ENCODE peak calls at places on chromosomes 2 and 18, in five cellular contexts. R is GM23248, P is HCT116, L is adrenal gland, H is IMR-90. W is an unnamed sample. For H3K4me1, the result is how much of the 10 kb centered on the place peaks cover.

GRCh38 chr2:70123051-70123828 is 36.0 kb downstream of the PCBP1 start:
- DNase-seq in L (no peak), R (peak), P (no peak), H (peak), W (peak)

GRCh38 chr2:128282976-128283810 is 35.5 kb downstream of the HS6ST1 start:
- DNase-seq in H (no peak), P (no peak), R (no peak), L (no peak), W (no peak)

GRCh38 chr18:46148810-46149209 is 44.6 kb downstream of the HAUS1 start:
- DNase-seq in R (peak), P (no peak), H (peak), L (peak), W (peak)

GRCh38 chr2:72919414-72920316 is 2.3 kb downstream of the EMX1 start:
- DNase-seq in R (peak), H (no peak), L (no peak), P (no peak), W (no peak)

GRCh38 chr2:138602166-138602460 is 100.5 kb downstream of the SPOPL start:
- DNase-seq in P (no peak), L (no peak), H (no peak), R (no peak), W (no peak)

GRCh38 chr2:239268082-239268481 is 132.7 kb downstream of the HDAC4 start:
- DNase-seq in L (peak), H (no peak), R (peak), P (no peak), W (no peak)

GRCh38 chr2:191666241-191666640 is 11.7 kb upstream of the NABP1 start:
- DNase-seq in P (no peak), R (no peak), H (no peak), L (no peak), W (no peak)

GRCh38 chr2:70901235-70902066 is 34.2 kb upstream of the ATP6V1B1 start:
- DNase-seq in H (peak), L (no peak), P (no peak), R (peak), W (peak)

GRCh38 chr2:47403829-47404228 is 873 bp downstream of the MSH2 start:
- DNase-seq in L (no peak), H (peak), P (no peak), R (no peak), W (peak)

GRCh38 chr2:84899181-84899580 is 6.3 kb upstream of the TMSB10 start:
- DNase-seq in R (no peak), H (no peak), L (no peak), P (no peak), W (no peak)

GRCh38 chr2:25297738-25298137 is 44.0 kb downstream of the DNMT3A start:
- DNase-seq in P (no peak), H (no peak), L (no peak), R (no peak), W (no peak)

GRCh38 chr2:49108851-49109250 is 45.5 kb downstream of the FSHR start:
- DNase-seq in P (no peak), H (no peak), L (no peak), R (no peak), W (no peak)

GRCh38 chr2:150522269-150522668 is 34.8 kb upstream of the RND3 start:
- DNase-seq in L (no peak), R (no peak), P (no peak), H (no peak), W (no peak)

GRCh38 chr2:116810071-116810470 is 1004.4 kb upstream of the DDX18 start:
- DNase-seq in H (no peak), P (no peak), L (no peak), R (no peak), W (no peak)

GRCh38 chr2:27191107-27191829 is 20.6 kb upstream of the ATRAID start:
- DNase-seq in P (peak), R (peak), L (peak), H (peak), W (peak)

GRCh38 chr2:109614715-109615636 is 812 bp downstream of the SOWAHC start:
- DNase-seq in R (peak), L (peak), H (no peak), P (no peak), W (peak)

GRCh38 chr2:224190871-224191270 is 151.8 kb upstream of the SERPINE2 start:
- DNase-seq in H (peak), L (no peak), P (no peak), R (peak), W (no peak)

GRCh38 chr18:12460874-12461273 is 53.1 kb downstream of the PRELID3A start:
- DNase-seq in R (no peak), H (peak), L (peak), P (no peak), W (peak)

DNA sequence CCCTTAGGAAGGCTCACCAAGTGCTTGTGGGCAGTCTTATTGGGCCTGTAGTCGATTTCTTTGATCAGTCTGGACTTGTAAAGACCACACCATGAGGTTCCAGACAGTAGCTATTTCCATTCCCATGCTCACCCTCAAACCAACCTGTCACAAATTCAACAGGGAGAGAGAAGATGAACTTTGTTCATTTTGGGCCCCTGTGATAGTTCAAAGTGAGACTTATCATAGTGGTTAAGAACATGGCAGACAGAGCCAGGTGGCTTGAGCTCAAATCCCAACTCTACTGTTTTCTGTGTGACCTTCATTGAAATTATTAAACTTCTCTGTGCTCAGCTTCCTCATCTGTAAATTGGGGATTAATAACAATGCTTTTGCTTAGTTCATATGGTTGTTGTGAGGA is 53.9 kb upstream of the CTLA4 start:
- DNase-seq in P (no peak), H (no peak), R (no peak), L (no peak), W (no peak)
- H3K4me1 ChIP-seq in P (under half), H (under half), R (half or more), L (under half), W (under half)

DNA sequence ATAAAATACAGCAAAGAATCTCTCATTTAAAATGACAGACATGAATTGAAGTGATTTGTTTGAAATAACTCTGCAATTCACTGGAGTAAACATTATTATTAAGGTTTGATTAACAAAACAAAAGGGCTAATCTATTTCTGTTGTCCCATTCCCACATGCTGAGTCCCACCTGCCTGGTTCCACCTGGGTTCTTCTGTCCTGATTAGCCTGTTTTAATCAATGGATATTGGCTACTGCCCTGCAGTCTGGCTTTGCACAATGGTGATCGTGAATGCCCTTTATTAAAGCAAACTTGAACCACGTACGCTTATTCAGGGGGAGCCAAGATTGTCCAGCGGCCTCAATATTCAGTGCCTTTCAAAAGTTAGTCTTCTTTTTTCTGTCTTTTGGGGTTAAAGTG is 72.8 kb upstream of the CDH19 start:
- DNase-seq in H (no peak), P (no peak), L (no peak), R (no peak), W (no peak)
- H3K4me1 ChIP-seq in H (under half), P (under half), L (under half), R (under half), W (under half)

DNA sequence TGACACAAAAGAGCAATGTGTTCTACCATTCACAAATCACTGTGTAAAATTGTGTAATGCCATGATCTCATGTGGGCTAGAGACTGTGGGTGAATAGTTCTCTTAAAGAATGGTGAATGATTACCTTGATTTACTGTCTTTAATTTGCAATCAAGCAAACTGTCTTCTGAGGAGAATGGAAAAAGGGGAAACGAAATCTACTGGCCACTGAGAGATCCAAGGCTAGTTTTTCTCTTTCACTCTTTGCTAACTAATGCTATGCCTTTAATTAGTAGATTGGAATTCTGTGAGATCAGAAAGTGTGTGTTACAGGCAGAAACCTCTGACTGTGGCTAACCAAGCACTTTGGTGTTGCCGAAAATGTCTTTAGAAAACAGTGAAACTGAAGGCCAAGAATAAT is 422.7 kb downstream of the TGIF1 start:
- DNase-seq in H (no peak), R (no peak), L (no peak), P (no peak), W (no peak)
- H3K4me1 ChIP-seq in H (under half), R (under half), L (under half), P (under half), W (under half)

DNA sequence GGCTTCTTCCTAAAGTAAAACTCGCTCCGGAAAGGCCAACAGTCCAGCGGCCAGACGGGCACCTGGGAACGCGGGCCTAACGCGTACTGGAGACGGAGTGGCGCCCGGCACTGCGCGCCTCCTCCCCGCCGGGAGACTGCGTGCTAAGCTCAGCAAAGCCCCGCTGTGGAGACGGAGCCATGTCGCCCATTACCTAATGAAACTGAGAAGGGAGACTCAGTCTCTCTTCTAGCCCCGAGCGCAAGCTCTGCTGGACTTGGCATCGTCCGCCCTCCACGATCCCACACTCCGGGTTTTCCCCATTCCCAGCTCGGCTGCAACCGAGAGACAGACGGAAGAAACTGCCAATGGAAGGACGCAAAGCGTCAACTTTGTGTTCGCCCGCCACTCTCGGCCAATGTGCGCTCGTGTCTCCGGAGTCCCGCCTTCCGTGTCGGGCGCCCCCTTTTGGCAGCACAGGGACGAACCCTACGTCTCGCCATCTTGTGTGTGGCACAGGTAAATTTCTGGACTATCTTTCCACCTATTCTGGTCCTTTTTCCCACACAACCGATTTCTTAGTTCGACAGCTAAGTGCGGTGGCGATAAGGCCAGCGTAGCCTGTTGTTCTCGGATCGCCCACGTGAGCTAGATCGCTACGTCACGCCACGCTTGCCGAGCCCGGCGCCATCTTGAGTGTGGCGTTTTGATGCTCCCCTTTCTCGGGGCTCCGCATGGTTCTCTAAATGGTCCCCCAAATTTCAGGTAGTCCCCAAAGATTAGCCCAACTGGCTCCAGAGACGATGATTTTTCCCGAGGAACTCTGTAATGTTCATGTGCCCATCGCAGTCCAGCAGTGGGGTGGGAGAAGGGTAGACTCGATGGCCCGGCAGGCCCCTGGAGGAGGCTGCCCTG is 1.3 kb upstream of the PTMA start:
- DNase-seq in P (peak), R (peak), L (peak), H (peak), W (peak)
- H3K4me1 ChIP-seq in P (under half), R (under half), L (under half), H (under half), W (under half)

DNA sequence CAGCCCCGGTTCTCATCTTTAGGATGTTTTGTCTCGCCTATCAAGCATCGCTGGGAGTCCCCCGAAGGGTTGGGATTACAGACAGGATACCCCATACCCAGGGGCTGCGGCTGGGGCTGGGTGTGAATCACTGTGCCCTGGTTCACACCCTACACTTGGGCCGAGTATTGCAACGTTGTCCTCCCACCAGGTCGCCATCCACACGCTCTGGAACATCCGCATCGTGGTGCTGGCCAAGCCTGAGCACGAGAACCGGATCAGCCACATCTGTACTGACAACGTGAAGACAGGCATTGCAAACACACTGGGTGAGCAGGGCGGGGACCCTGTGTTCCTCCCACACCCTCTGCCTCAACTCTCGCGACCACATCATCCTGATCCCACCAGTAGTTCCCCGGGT is 87.4 kb upstream of the ATG16L1 start:
- DNase-seq in P (no peak), L (no peak), R (no peak), H (no peak), W (no peak)
- H3K4me1 ChIP-seq in P (under half), L (under half), R (under half), H (under half), W (under half)

GRCh38 chr2:96859338-96859649 is 1.5 kb upstream of the ANKRD39 start:
- DNase-seq in L (peak), H (no peak), R (no peak), P (no peak), W (no peak)
- H3K4me1 ChIP-seq in L (under half), H (under half), R (under half), P (under half), W (under half)

DNA sequence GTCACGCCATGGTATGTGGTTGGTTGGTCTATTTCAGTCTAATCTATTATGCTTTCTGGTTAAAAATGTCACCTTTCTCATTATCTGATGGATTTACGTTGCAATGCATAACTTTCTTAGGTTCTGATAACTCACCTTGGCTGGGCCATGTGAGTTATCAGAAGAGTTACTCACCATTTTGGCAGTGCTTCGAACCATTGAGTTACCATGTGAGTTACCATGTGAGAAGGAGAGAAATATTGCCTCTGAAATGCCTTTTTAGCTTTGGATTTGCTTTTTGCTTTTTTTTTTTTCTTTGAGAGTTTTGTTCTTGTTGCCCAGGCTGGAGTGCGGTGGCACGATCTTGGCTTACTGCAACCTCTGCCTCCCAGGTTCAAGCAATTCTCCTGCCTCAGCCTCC is 1.6 kb downstream of the SMARCAL1 start:
- DNase-seq in P (no peak), R (peak), H (no peak), L (no peak), W (no peak)
- H3K4me1 ChIP-seq in P (under half), R (under half), H (under half), L (under half), W (under half)

GRCh38 chr2:41941831-41942230 is 106.0 kb upstream of the PKDCC start:
- DNase-seq in H (no peak), P (no peak), L (no peak), R (no peak), W (no peak)

GRCh38 chr2:41944218-41944880 is 103.5 kb upstream of the PKDCC start:
- DNase-seq in R (no peak), P (no peak), H (no peak), L (no peak), W (no peak)

GRCh38 chr2:41943176-41943575 is 104.6 kb upstream of the PKDCC start:
- DNase-seq in H (no peak), P (no peak), R (no peak), L (no peak), W (no peak)

GRCh38 chr2:41940715-41941114 is 107.1 kb upstream of the PKDCC start:
- DNase-seq in H (no peak), R (no peak), P (no peak), L (no peak), W (no peak)

GRCh38 chr2:41942278-41942677 is 105.5 kb upstream of the PKDCC start:
- DNase-seq in R (no peak), L (no peak), P (no peak), H (no peak), W (no peak)
- H3K4me1 ChIP-seq in R (under half), L (under half), P (under half), H (under half), W (under half)

DNA sequence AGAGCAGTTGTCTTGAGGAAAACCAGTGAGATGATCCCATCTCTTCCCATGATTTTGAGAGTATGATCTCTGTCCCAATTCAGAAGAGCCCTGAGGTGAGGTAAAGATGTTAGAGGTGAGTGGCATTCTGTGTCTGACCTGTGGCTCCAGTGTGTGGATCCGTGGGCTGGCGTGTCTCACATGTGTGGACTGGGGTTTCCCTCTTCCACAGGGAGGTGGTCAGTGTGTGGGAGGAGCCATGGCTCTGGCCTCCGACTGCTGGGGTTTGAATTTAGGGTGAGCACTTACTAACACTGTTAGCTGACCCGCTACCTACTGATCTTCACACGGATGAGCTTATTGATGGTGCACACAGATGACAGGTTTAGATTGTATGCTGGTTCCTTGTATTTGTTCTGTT is 31.2 kb downstream of the ASAP2 start:
- DNase-seq in R (no peak), L (no peak), P (no peak), H (no peak), W (no peak)
- H3K4me1 ChIP-seq in R (half or more), L (half or more), P (half or more), H (under half), W (under half)